ENCODE peak calls at places on chromosomes 6 and 20, in four cellular contexts. One of them, this sample, is unnamed.
A peak's percentile ranks its signal among the peaks of the same experiment; 100 is the strongest.

GRCh38 chr6:104753251-104753650 is 106.5 kb downstream of the HACE1 start:
- DNase-seq in HepG2: no peak
- DNase-seq in K562: no peak
- DNase-seq in A549: no peak
- DNase-seq in this sample: no peak

GRCh38 chr6:11230158-11231107 is 2.0 kb downstream of the NEDD9 start:
- DNase-seq in HepG2: no peak
- DNase-seq in K562: no peak
- DNase-seq in A549: no peak
- DNase-seq in this sample: no peak

GRCh38 chr6:44667668-44668390 is 280.3 kb downstream of the CDC5L start:
- DNase-seq in HepG2: peak; percentile 39
- DNase-seq in K562: peak; percentile 43
- DNase-seq in A549: peak; percentile 18
- DNase-seq in this sample: peak; percentile 68

GRCh38 chr20:62010551-62011402 is 54.9 kb downstream of the TAF4 start:
- DNase-seq in HepG2: peak; percentile 64
- DNase-seq in K562: peak; percentile 73
- DNase-seq in A549: peak; percentile 69
- DNase-seq in this sample: peak; percentile 69

GRCh38 chr6:5996701-5997419 is 9.9 kb downstream of the NRN1 start:
- DNase-seq in HepG2: no peak
- DNase-seq in K562: no peak
- DNase-seq in A549: no peak
- DNase-seq in this sample: peak; percentile 38

GRCh38 chr6:13463941-13464340 is 23.5 kb downstream of the GFOD1 start:
- DNase-seq in HepG2: no peak
- DNase-seq in K562: no peak
- DNase-seq in A549: no peak
- DNase-seq in this sample: no peak

GRCh38 chr6:31765910-31766794 is 3.7 kb downstream of the SAPCD1 start:
- DNase-seq in HepG2: peak; percentile 67
- DNase-seq in K562: no peak
- DNase-seq in A549: no peak
- DNase-seq in this sample: peak; percentile 68

GRCh38 chr6:30824698-30825097 is 59.6 kb upstream of the DDR1 start:
- DNase-seq in HepG2: no peak
- DNase-seq in K562: no peak
- DNase-seq in A549: no peak
- DNase-seq in this sample: no peak

GRCh38 chr20:35575958-35576357 is 34.1 kb downstream of the ERGIC3 start:
- DNase-seq in HepG2: peak; percentile 62
- DNase-seq in K562: no peak
- DNase-seq in A549: no peak
- DNase-seq in this sample: no peak

GRCh38 chr6:47061631-47062300 is 19.6 kb upstream of the ADGRF1 start:
- DNase-seq in HepG2: peak; percentile 72
- DNase-seq in K562: no peak
- DNase-seq in A549: no peak
- DNase-seq in this sample: no peak

GRCh38 chr6:170446841-170447560 is 106.1 kb downstream of the PSMB1 start:
- DNase-seq in HepG2: no peak
- DNase-seq in K562: no peak
- DNase-seq in A549: no peak
- DNase-seq in this sample: no peak

GRCh38 chr20:41175201-41175651 is 37.9 kb downstream of the PLCG1 start:
- DNase-seq in HepG2: no peak
- DNase-seq in K562: no peak
- DNase-seq in A549: no peak
- DNase-seq in this sample: peak; percentile 1

GRCh38 chr6:108608453-108609275 is 47.9 kb downstream of the FOXO3 start:
- DNase-seq in HepG2: no peak
- DNase-seq in K562: no peak
- DNase-seq in A549: no peak
- DNase-seq in this sample: no peak

GRCh38 chr6:130381459-130382380 is 15.9 kb downstream of the TMEM200A start:
- DNase-seq in HepG2: no peak
- DNase-seq in K562: no peak
- DNase-seq in A549: no peak
- DNase-seq in this sample: no peak

GRCh38 chr20:48912065-48912464 is 9.4 kb upstream of the ARFGEF2 start:
- DNase-seq in HepG2: no peak
- DNase-seq in K562: no peak
- DNase-seq in A549: no peak
- DNase-seq in this sample: no peak

GRCh38 chr6:128333581-128334223 is 186.7 kb downstream of the PTPRK start:
- DNase-seq in HepG2: no peak
- DNase-seq in K562: no peak
- DNase-seq in A549: no peak
- DNase-seq in this sample: no peak

GRCh38 chr20:21074605-21075336 is 31.4 kb downstream of the LINC00237 start:
- DNase-seq in HepG2: no peak
- DNase-seq in K562: no peak
- DNase-seq in A549: no peak
- DNase-seq in this sample: no peak

GRCh38 chr6:27679308-27679967 is 206.5 kb upstream of the ZNF184 start:
- DNase-seq in HepG2: no peak
- DNase-seq in K562: no peak
- DNase-seq in A549: no peak
- DNase-seq in this sample: no peak

GRCh38 chr20:43941476-43942212 is 27.0 kb downstream of the TOX2 start:
- DNase-seq in HepG2: no peak
- DNase-seq in K562: no peak
- DNase-seq in A549: peak; percentile 65
- DNase-seq in this sample: no peak

GRCh38 chr6:43911625-43912577 is 141.9 kb downstream of the VEGFA start:
- DNase-seq in HepG2: peak; percentile 46
- DNase-seq in K562: no peak
- DNase-seq in A549: no peak
- DNase-seq in this sample: no peak

GRCh38 chr20:63472159-63472811 is at the start of gene KCNQ2:
- DNase-seq in HepG2: no peak
- DNase-seq in K562: no peak
- DNase-seq in A549: no peak
- DNase-seq in this sample: peak; percentile 64

GRCh38 chr20:57027752-57028151 is 238.7 kb downstream of the BMP7 start:
- DNase-seq in HepG2: no peak
- DNase-seq in K562: no peak
- DNase-seq in A549: no peak
- DNase-seq in this sample: no peak

GRCh38 chr6:52416629-52417151 is 3.5 kb upstream of the EFHC1 start:
- DNase-seq in HepG2: peak; percentile 84
- DNase-seq in K562: peak; percentile 62
- DNase-seq in A549: peak; percentile 40
- DNase-seq in this sample: no peak

GRCh38 chr20:17438436-17439039 is 92.6 kb downstream of the BFSP1 start:
- DNase-seq in HepG2: no peak
- DNase-seq in K562: peak; percentile 13
- DNase-seq in A549: no peak
- DNase-seq in this sample: no peak

GRCh38 chr6:15026832-15027231 is 219.0 kb upstream of the JARID2 start:
- DNase-seq in HepG2: peak; percentile 78
- DNase-seq in K562: no peak
- DNase-seq in A549: peak; percentile 29
- DNase-seq in this sample: no peak

GRCh38 chr6:2877057-2877882 is 25.8 kb downstream of the SERPINB9 start:
- DNase-seq in HepG2: peak; percentile 85
- DNase-seq in K562: no peak
- DNase-seq in A549: peak; percentile 43
- DNase-seq in this sample: no peak

GRCh38 chr6:57109905-57110304 is 19.9 kb downstream of the ZNF451 start:
- DNase-seq in HepG2: no peak
- DNase-seq in K562: no peak
- DNase-seq in A549: no peak
- DNase-seq in this sample: no peak

DNA sequence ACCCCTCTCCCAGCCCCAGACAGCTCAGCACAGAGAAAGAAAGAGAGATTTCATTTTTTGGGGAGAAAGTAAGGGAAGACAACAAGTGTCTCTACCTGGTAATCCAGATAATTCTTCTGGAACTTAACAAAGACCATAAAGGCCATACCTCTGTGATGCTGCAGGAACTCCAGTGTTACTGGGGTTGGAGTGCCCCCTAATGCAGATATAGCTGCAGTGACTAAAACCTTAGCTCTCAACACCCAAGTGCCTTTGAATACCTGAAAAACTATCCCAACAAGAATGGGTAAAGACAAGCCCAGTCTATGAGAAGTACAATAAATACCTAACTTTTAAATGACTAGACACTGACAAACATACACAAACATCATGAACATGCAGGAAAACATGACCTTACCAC is 365.3 kb upstream of the PTCHD4 start:
- DNase-seq in HepG2: peak; percentile 32
- DNase-seq in K562: no peak
- DNase-seq in A549: no peak
- DNase-seq in this sample: peak; percentile 31
- TF ChIP-seq HMGXB4 in HepG2: no peak
- TF ChIP-seq HMGXB4 in K562: no peak
- TF ChIP-seq HMGXB4 in A549: no peak
- TF ChIP-seq HMGXB4 in this sample: no peak

GRCh38 chr6:139028658-139029469 is at the start of gene ABRACL:
- DNase-seq in HepG2: no peak
- DNase-seq in K562: peak; percentile 39
- DNase-seq in A549: peak; percentile 42
- DNase-seq in this sample: peak; percentile 78
- TF ChIP-seq HMGXB4 in HepG2: peak; percentile 78
- TF ChIP-seq HMGXB4 in K562: no peak
- TF ChIP-seq HMGXB4 in A549: no peak
- TF ChIP-seq HMGXB4 in this sample: peak; percentile 85

DNA sequence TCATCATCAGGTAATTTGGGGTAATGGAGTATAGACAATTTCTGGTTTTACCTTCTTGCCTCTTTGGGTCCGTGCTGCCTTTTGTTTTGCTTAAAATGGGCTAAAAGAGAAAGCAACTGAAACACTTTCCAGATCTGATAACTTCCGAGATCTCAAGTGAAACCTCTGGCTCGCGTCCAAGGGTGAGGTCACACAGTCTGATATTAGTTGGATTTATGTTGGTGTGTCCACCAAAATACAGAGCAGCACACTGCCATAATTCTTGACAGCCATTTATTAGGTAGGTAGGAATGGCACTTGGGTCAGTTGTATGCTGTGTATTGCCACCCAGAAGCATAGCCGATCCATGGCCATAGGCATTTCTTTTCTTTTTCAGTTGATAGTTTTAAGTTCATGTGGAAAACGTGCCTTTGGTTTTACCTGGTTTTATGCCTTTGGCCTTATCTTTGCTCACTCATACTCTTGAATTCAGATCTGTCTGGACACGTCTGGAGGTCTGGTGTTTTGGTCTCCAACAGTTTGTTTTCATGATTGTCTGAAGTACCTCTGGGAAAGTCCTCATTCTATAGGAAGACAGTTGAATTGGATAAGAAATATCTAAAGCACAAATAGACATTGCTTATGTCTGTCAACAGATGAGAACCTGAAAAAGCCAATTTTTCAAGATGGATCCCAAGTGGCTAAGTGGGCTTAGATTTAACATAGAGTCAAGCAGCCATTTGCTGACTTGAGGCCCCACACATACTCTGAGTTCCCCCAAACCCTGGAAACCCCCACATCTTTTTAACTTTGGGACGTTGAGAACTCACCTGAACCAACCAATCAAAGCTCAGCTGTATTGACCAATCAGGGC is 320.8 kb downstream of the SOX4 start:
- DNase-seq in HepG2: no peak
- DNase-seq in K562: no peak
- DNase-seq in A549: no peak
- DNase-seq in this sample: no peak
- TF ChIP-seq HMGXB4 in HepG2: no peak
- TF ChIP-seq HMGXB4 in K562: no peak
- TF ChIP-seq HMGXB4 in A549: no peak
- TF ChIP-seq HMGXB4 in this sample: no peak

GRCh38 chr6:159315562-159315961 is 146.4 kb downstream of the FNDC1 start:
- DNase-seq in HepG2: no peak
- DNase-seq in K562: no peak
- DNase-seq in A549: no peak
- DNase-seq in this sample: no peak

GRCh38 chr6:159309723-159310122 is 140.5 kb downstream of the FNDC1 start:
- DNase-seq in HepG2: no peak
- DNase-seq in K562: no peak
- DNase-seq in A549: no peak
- DNase-seq in this sample: no peak

GRCh38 chr6:159313023-159313422 is 143.8 kb downstream of the FNDC1 start:
- DNase-seq in HepG2: no peak
- DNase-seq in K562: no peak
- DNase-seq in A549: no peak
- DNase-seq in this sample: no peak

GRCh38 chr6:159311618-159312017 is 142.4 kb downstream of the FNDC1 start:
- DNase-seq in HepG2: no peak
- DNase-seq in K562: no peak
- DNase-seq in A549: no peak
- DNase-seq in this sample: no peak

DNA sequence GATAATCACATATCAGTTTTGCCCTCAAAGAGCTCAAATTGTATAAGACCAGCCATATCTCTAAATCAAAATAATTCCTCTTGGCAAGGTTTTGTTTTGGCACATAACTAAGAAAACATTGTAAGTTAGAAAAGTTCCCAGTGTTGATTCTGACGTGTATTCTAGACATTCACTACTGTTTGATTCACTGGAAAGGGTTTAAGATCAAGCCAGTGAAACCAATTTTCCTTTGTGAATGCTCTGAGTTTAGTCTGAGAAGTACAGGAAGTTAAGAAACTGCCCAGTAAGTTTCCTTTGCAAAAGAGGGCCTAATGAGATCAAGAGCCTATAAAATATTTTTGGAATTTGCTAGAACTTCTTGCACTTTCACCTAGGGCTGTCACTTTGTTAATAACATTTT is 143.0 kb downstream of the FNDC1 start:
- DNase-seq in HepG2: no peak
- DNase-seq in K562: no peak
- DNase-seq in A549: no peak
- DNase-seq in this sample: no peak
- TF ChIP-seq HMGXB4 in HepG2: no peak
- TF ChIP-seq HMGXB4 in K562: no peak
- TF ChIP-seq HMGXB4 in A549: no peak
- TF ChIP-seq HMGXB4 in this sample: no peak